ENCODE peak calls at places on chromosomes 16 and 17, in eight cellular contexts. M, R, V, U, J, G, Y and K are unnamed samples.

GRCh38 chr17:68013385-68013784 is 17.1 kb upstream of the C17orf58 start:
- DNase-seq in R (no peak), V (no peak), M (no peak), U (no peak), G (no peak), Y (no peak), J (no peak), K (no peak)

GRCh38 chr16:84700518-84701277 is 898 bp downstream of the USP10 start:
- DNase-seq in G (no peak), Y (no peak), V (peak), U (peak), R (peak), J (peak), M (peak), K (no peak)

GRCh38 chr17:2102931-2103398 is 48.1 kb downstream of the HIC1 start:
- DNase-seq in J (no peak), V (peak), Y (peak), G (no peak), M (no peak), U (no peak), R (no peak), K (no peak)

GRCh38 chr17:76408037-76408849 is 23.8 kb downstream of the SPHK1 start:
- DNase-seq in J (peak), R (peak), V (peak), Y (no peak), M (peak), U (peak), G (no peak), K (no peak)

GRCh38 chr16:67336646-67337045 is 10.0 kb downstream of the LRRC36 start:
- DNase-seq in J (no peak), V (peak), M (no peak), G (no peak), Y (no peak), R (no peak), U (no peak), K (no peak)

GRCh38 chr16:71937868-71938510 is 42.7 kb downstream of the IST1 start:
- DNase-seq in U (no peak), R (no peak), Y (no peak), V (no peak), J (no peak), M (no peak), G (no peak), K (no peak)

GRCh38 chr17:74159226-74159840 is 44.1 kb upstream of the RPL38 start:
- DNase-seq in Y (no peak), M (no peak), U (no peak), G (peak), R (no peak), V (no peak), J (no peak), K (no peak)

GRCh38 chr16:2031081-2031577 is 4.4 kb downstream of the NHERF2 start:
- DNase-seq in J (no peak), V (no peak), R (no peak), G (no peak), U (no peak), Y (no peak), M (no peak), K (no peak)

GRCh38 chr17:82101301-82101715 is 3.3 kb upstream of the FASN start:
- DNase-seq in J (no peak), Y (no peak), V (no peak), R (no peak), G (no peak), M (no peak), U (no peak), K (no peak)

GRCh38 chr17:48048321-48049140 is at the start of gene NFE2L1:
- DNase-seq in G (peak), U (no peak), J (no peak), Y (peak), V (peak), M (peak), R (no peak), K (peak)

GRCh38 chr17:81471804-81472456 is 40.7 kb downstream of the ACTG1 start:
- DNase-seq in J (no peak), Y (peak), G (no peak), M (no peak), U (no peak), R (no peak), V (peak), K (no peak)

GRCh38 chr17:1649116-1649843 is 386 bp downstream of the RILP start:
- DNase-seq in M (peak), R (peak), V (peak), G (peak), J (peak), U (peak), Y (peak), K (peak)

GRCh38 chr17:73338050-73338491 is 26.3 kb upstream of the CDC42EP4 start:
- DNase-seq in Y (no peak), R (no peak), J (no peak), V (no peak), U (no peak), M (no peak), G (peak), K (peak)

GRCh38 chr17:47813077-47813476 is 8.5 kb downstream of the OSBPL7 start:
- DNase-seq in G (peak), M (no peak), J (no peak), U (no peak), R (no peak), Y (no peak), V (no peak), K (no peak)